ENCODE peak calls at places on chromosomes 4 and X, in four cellular contexts. V, B, F and C are unnamed samples.

GRCh38 chr4:10237131-10237530 is 120.5 kb upstream of the WDR1 start:
- DNase-seq in V (no peak), B (no peak), F (no peak), C (no peak)

GRCh38 chr4:151329217-151330007 is 4.0 kb upstream of the SH3D19 start:
- DNase-seq in V (no peak), B (no peak), F (no peak), C (no peak)

GRCh38 chr4:86594559-86595425 is 677 bp downstream of the PTPN13 start:
- DNase-seq in V (no peak), B (peak; percentile 25), F (peak; percentile 53), C (peak; percentile 82)

GRCh38 chr4:105634402-105634801 is 74.1 kb downstream of the INTS12 start:
- DNase-seq in V (no peak), B (no peak), F (no peak), C (no peak)

GRCh38 chr4:3783691-3784306 is 17.6 kb downstream of the ADRA2C start:
- DNase-seq in V (no peak), B (no peak), F (peak; percentile 60), C (no peak)

GRCh38 chr4:51842167-51842553 is 793 bp upstream of the DCUN1D4 start:
- DNase-seq in V (no peak), B (no peak), F (no peak), C (no peak)

GRCh38 chr4:67892905-67893304 is 9.1 kb upstream of the TMPRSS11D start:
- DNase-seq in V (no peak), B (no peak), F (peak; percentile 4), C (no peak)

GRCh38 chr4:76588268-76588667 is 153.2 kb downstream of the SHROOM3 start:
- DNase-seq in V (no peak), B (no peak), F (no peak), C (no peak)

GRCh38 chrX:119604778-119605177 is 1.4 kb downstream of the NKRF start:
- DNase-seq in V (no peak), B (no peak), F (no peak), C (no peak)

GRCh38 chr4:77695769-77696168 is 90.1 kb downstream of the CXCL13 start:
- DNase-seq in V (peak; percentile 27), B (no peak), F (no peak), C (peak; percentile 76)

GRCh38 chr4:76570141-76570989 is 135.3 kb downstream of the SHROOM3 start:
- DNase-seq in V (peak; percentile 10), B (peak; percentile 15), F (peak; percentile 78), C (peak; percentile 75)

GRCh38 chrX:67725471-67725870 is 181.7 kb downstream of the AR start:
- DNase-seq in V (no peak), B (no peak), F (no peak), C (no peak)

GRCh38 chr4:102604222-102604940 is 103.2 kb downstream of the NFKB1 start:
- DNase-seq in V (no peak), B (no peak), F (peak; percentile 12), C (no peak)

GRCh38 chr4:155629183-155629825 is 37.3 kb upstream of the GUCY1A1 start:
- DNase-seq in V (no peak), B (no peak), F (no peak), C (peak; percentile 57)

GRCh38 chr4:127737295-127737694 is 7.1 kb downstream of the SLC25A31 start:
- DNase-seq in V (no peak), B (no peak), F (no peak), C (no peak)

GRCh38 chr4:157280673-157281072 is 60.1 kb downstream of the GRIA2 start:
- DNase-seq in V (no peak), B (no peak), F (no peak), C (no peak)

GRCh38 chr4:142781114-142781513 is 65.0 kb downstream of the INPP4B start:
- DNase-seq in V (no peak), B (no peak), F (no peak), C (no peak)

GRCh38 chr4:102541708-102542107 is 40.5 kb downstream of the NFKB1 start:
- DNase-seq in V (no peak), B (no peak), F (peak; percentile 4), C (no peak)

GRCh38 chr4:53863731-53864130 is 200.7 kb downstream of the CHIC2 start:
- DNase-seq in V (no peak), B (no peak), F (no peak), C (no peak)

GRCh38 chrX:17521871-17522693 is 147.1 kb downstream of the NHS start:
- DNase-seq in V (no peak), B (peak; percentile 40), F (peak; percentile 20), C (no peak)

GRCh38 chrX:48541140-48541814 is 1.8 kb downstream of the TBC1D25 start:
- DNase-seq in V (no peak), B (no peak), F (no peak), C (no peak)

GRCh38 chr4:90715242-90715641 is 588.0 kb downstream of the CCSER1 start:
- DNase-seq in V (no peak), B (peak; percentile 2), F (no peak), C (no peak)

GRCh38 chrX:139559383-139560042 is 29.0 kb downstream of the F9 start:
- DNase-seq in V (no peak), B (no peak), F (peak; percentile 66), C (no peak)

GRCh38 chr4:3484057-3484973 is 21.2 kb downstream of the DOK7 start:
- DNase-seq in V (no peak), B (peak; percentile 42), F (peak; percentile 74), C (no peak)

GRCh38 chr4:187780070-187780469 is 215.5 kb upstream of the ZFP42 start:
- DNase-seq in V (no peak), B (no peak), F (no peak), C (no peak)

GRCh38 chr4:151325320-151326246 is at the start of gene SH3D19:
- DNase-seq in V (peak; percentile 22), B (peak; percentile 18), F (peak; percentile 79), C (peak; percentile 65)

GRCh38 chr4:68466751-68467150 is 19.5 kb downstream of the TMPRSS11E start:
- DNase-seq in V (no peak), B (no peak), F (no peak), C (no peak)

GRCh38 chr4:89259435-89260028 is 48.1 kb downstream of the GPRIN3 start:
- DNase-seq in V (no peak), B (no peak), F (no peak), C (no peak)

GRCh38 chrX:7891928-7892327 is 35.3 kb downstream of the PNPLA4 start:
- DNase-seq in V (no peak), B (no peak), F (no peak), C (no peak)